ENCODE peak calls at places on chromosomes 3 and 15, in six cellular contexts. Z is renal cortical epithelial cell; I is GM23248; O is T-helper 1 cell; F is CD14-positive monocyte; R is activated CD4-positive, CD25-positive, alpha-beta regulatory T cell. L is an unnamed sample.
A peak's percentile ranks its signal among the peaks of the same experiment; 100 is the strongest.

GRCh38 chr15:31294067-31294466 is 32.6 kb upstream of the KLF13 start:
- DNase-seq in Z (no peak), I (no peak), O (no peak), F (no peak), R (no peak), L (no peak)

GRCh38 chr3:123698813-123699212 is 114.0 kb upstream of the HACD2 start:
- DNase-seq in Z (no peak), I (no peak), O (no peak), F (no peak), R (no peak), L (no peak)

GRCh38 chr3:115347737-115348136 is 200.6 kb upstream of the ZBTB20 start:
- DNase-seq in Z (no peak), I (no peak), O (no peak), F (no peak), R (no peak), L (no peak)

GRCh38 chr3:58192076-58192475 is 18.7 kb downstream of the DNASE1L3 start:
- DNase-seq in Z (no peak), I (no peak), O (no peak), F (no peak), R (no peak), L (no peak)

GRCh38 chr3:193980326-193980725 is 155.6 kb upstream of the HES1 start:
- DNase-seq in Z (no peak), I (no peak), O (no peak), F (no peak), R (no peak), L (no peak)

GRCh38 chr15:82918607-82919230 is 33.8 kb downstream of the HOMER2 start:
- DNase-seq in Z (no peak), I (no peak), O (no peak), F (no peak), R (no peak), L (no peak)

GRCh38 chr3:44284949-44285348 is 43.3 kb downstream of the TOPAZ1 start:
- DNase-seq in Z (peak; percentile 48), I (no peak), O (no peak), F (no peak), R (no peak), L (no peak)

GRCh38 chr3:16770021-16770420 is 114.7 kb upstream of the PLCL2 start:
- DNase-seq in Z (peak; percentile 95), I (no peak), O (no peak), F (no peak), R (no peak), L (peak; percentile 80)

GRCh38 chr15:67178569-67179210 is 75.8 kb downstream of the AAGAB start:
- DNase-seq in Z (peak; percentile 45), I (peak; percentile 96), O (no peak), F (no peak), R (no peak), L (no peak)

GRCh38 chr3:183560607-183561006 is 5.1 kb upstream of the KLHL6 start:
- DNase-seq in Z (peak; percentile 47), I (no peak), O (no peak), F (no peak), R (no peak), L (no peak)

GRCh38 chr3:48592519-48593087 is 2.5 kb downstream of the COL7A1 start:
- DNase-seq in Z (no peak), I (peak; percentile 40), O (no peak), F (no peak), R (no peak), L (no peak)

GRCh38 chr3:185176756-185177359 is 24.0 kb upstream of the C3orf70 start:
- DNase-seq in Z (peak; percentile 29), I (peak; percentile 53), O (no peak), F (no peak), R (no peak), L (no peak)

GRCh38 chr3:136070953-136071949 is 105.7 kb downstream of the PPP2R3A start:
- DNase-seq in Z (peak; percentile 29), I (peak; percentile 68), O (no peak), F (no peak), R (no peak), L (no peak)

GRCh38 chr3:179451335-179452165 is at the start of gene GNB4:
- DNase-seq in Z (peak; percentile 38), I (peak; percentile 95), O (no peak), F (peak; percentile 76), R (no peak), L (no peak)

GRCh38 chr3:52453496-52454234 is at the start of gene TNNC1:
- DNase-seq in Z (no peak), I (no peak), O (no peak), F (no peak), R (no peak), L (no peak)

GRCh38 chr15:91841861-91842260 is 11.6 kb upstream of the SLCO3A1 start:
- DNase-seq in Z (no peak), I (no peak), O (no peak), F (no peak), R (no peak), L (no peak)

GRCh38 chr3:171116365-171116764 is 89.8 kb upstream of the SLC2A2 start:
- DNase-seq in Z (peak; percentile 63), I (peak; percentile 62), O (no peak), F (no peak), R (no peak), L (no peak)

GRCh38 chr3:14266361-14266760 is 87.7 kb downstream of the LSM3 start:
- DNase-seq in Z (no peak), I (peak; percentile 96), O (no peak), F (no peak), R (no peak), L (no peak)

GRCh38 chr15:29934251-29934650 is 112.0 kb upstream of the TJP1 start:
- DNase-seq in Z (peak; percentile 78), I (peak; percentile 59), O (no peak), F (no peak), R (no peak), L (no peak)

GRCh38 chr3:52774066-52774713 is 3.2 kb upstream of the ITIH1 start:
- DNase-seq in Z (no peak), I (no peak), O (no peak), F (no peak), R (no peak), L (no peak)

GRCh38 chr15:40047413-40048154 is 8.6 kb upstream of the SRP14 start:
- DNase-seq in Z (peak; percentile 83), I (peak; percentile 90), O (no peak), F (peak; percentile 93), R (peak; percentile 33), L (no peak)

GRCh38 chr3:140276698-140277097 is 341.7 kb downstream of the CLSTN2 start:
- DNase-seq in Z (peak; percentile 37), I (peak; percentile 48), O (no peak), F (no peak), R (no peak), L (no peak)

GRCh38 chr3:56923546-56924224 is 121.9 kb upstream of the ARHGEF3 start:
- DNase-seq in Z (peak; percentile 92), I (peak; percentile 34), O (peak; percentile 22), F (peak; percentile 52), R (no peak), L (peak; percentile 50)

GRCh38 chr3:159798951-159799350 is 189.7 kb upstream of the IL12A start:
- DNase-seq in Z (peak; percentile 90), I (peak; percentile 69), O (no peak), F (no peak), R (no peak), L (peak; percentile 81)

L was measured in epithelial cell of proximal tubule.